ENCODE peak calls at places on chromosome 1, in seven cellular contexts. I is dermis blood vessel endothelial cell, X is PC-9, H is ELR, D is NCI-H1417 treated with DMSO at 0.1 percent for 48 hours, K is C1 segment of cervical spinal cord, Q is fibroblast of the conjunctiva. A is an unnamed sample.

GRCh38 chr1:98028800-98029199 is 108.0 kb upstream of the DPYD start:
- DNase-seq in I (no peak), Q (no peak), H (peak), D (no peak), K (no peak), X (no peak), A (no peak)

GRCh38 chr1:245605480-245606156 is 450.8 kb downstream of the KIF26B start:
- DNase-seq in H (peak), I (no peak), K (no peak), D (no peak), X (no peak), Q (peak), A (no peak)

GRCh38 chr1:110272045-110272444 is 61.9 kb downstream of the KCNC4 start:
- DNase-seq in I (no peak), D (no peak), X (no peak), Q (no peak), H (no peak), K (no peak), A (no peak)

GRCh38 chr1:13607002-13607401 is 23.4 kb downstream of the PDPN start:
- DNase-seq in I (no peak), Q (no peak), H (no peak), X (no peak), D (no peak), K (no peak), A (no peak)

GRCh38 chr1:33743221-33743998 is 120.5 kb upstream of the HMGB4 start:
- DNase-seq in K (no peak), I (no peak), X (no peak), Q (no peak), H (no peak), D (no peak), A (peak)

GRCh38 chr1:186212574-186213224 is 162.4 kb downstream of the TPR start:
- DNase-seq in D (peak), I (peak), X (peak), K (no peak), Q (peak), H (peak), A (no peak)

GRCh38 chr1:208007938-208008342 is 97.0 kb upstream of the CD34 start:
- DNase-seq in D (no peak), H (peak), Q (peak), I (peak), X (no peak), K (no peak), A (no peak)

GRCh38 chr1:216925962-216926361 is 202.7 kb upstream of the ESRRG start:
- DNase-seq in H (no peak), X (no peak), I (no peak), D (no peak), K (no peak), Q (no peak), A (no peak)

GRCh38 chr1:154874465-154874864 is 4.4 kb upstream of the KCNN3 start:
- DNase-seq in H (no peak), D (no peak), X (no peak), Q (no peak), K (no peak), I (no peak), A (no peak)

GRCh38 chr1:76109901-76110560 is 35.5 kb downstream of the ST6GALNAC3 start:
- DNase-seq in I (no peak), H (no peak), K (no peak), X (no peak), D (no peak), Q (no peak), A (no peak)

GRCh38 chr1:27357281-27358037 is 9.3 kb downstream of the MAP3K6 start:
- DNase-seq in Q (no peak), I (peak), X (peak), D (no peak), K (peak), H (peak), A (peak)

GRCh38 chr1:101742513-101742912 is 254.2 kb downstream of the OLFM3 start:
- DNase-seq in H (no peak), I (no peak), D (no peak), K (no peak), Q (no peak), X (no peak), A (no peak)

GRCh38 chr1:57061369-57061768 is 95.6 kb upstream of the C8B start:
- DNase-seq in I (no peak), X (no peak), Q (no peak), K (no peak), D (no peak), H (peak), A (no peak)

GRCh38 chr1:76730027-76730426 is 137.3 kb upstream of the ST6GALNAC5 start:
- DNase-seq in Q (no peak), H (no peak), X (no peak), K (no peak), I (no peak), D (no peak), A (no peak)

GRCh38 chr1:150765229-150765976 is at the start of gene CTSS:
- DNase-seq in Q (peak), I (peak), H (peak), D (no peak), X (no peak), K (no peak), A (no peak)

GRCh38 chr1:246302671-246303317 is 204.3 kb downstream of the SMYD3 start:
- DNase-seq in D (no peak), H (peak), Q (no peak), I (no peak), K (no peak), X (no peak), A (no peak)

GRCh38 chr1:176617881-176618280 is 154.9 kb downstream of the PAPPA2 start:
- DNase-seq in X (no peak), Q (no peak), I (no peak), D (no peak), H (no peak), K (no peak), A (no peak)

GRCh38 chr1:67803380-67804279 is 29.6 kb downstream of the GNG12 start:
- DNase-seq in Q (peak), I (no peak), H (no peak), D (no peak), K (no peak), X (no peak), A (no peak)

GRCh38 chr1:44660176-44660575 is 14.1 kb downstream of the TMEM53 start:
- DNase-seq in I (peak), X (no peak), D (no peak), K (peak), H (no peak), Q (no peak), A (no peak)

GRCh38 chr1:119448112-119448511 is 33.2 kb downstream of the HSD3B2 start:
- DNase-seq in I (no peak), X (no peak), Q (no peak), D (no peak), H (peak), K (no peak), A (no peak)

GRCh38 chr1:87292684-87293493 is 35.8 kb upstream of the LMO4 start:
- DNase-seq in X (peak), D (peak), H (peak), I (peak), Q (peak), K (no peak), A (peak)

GRCh38 chr1:207007352-207008033 is 25.1 kb downstream of the C1orf116 start:
- DNase-seq in X (peak), D (no peak), Q (peak), H (peak), I (peak), K (no peak), A (no peak)

GRCh38 chr1:55622071-55622470 is 406.9 kb upstream of the USP24 start:
- DNase-seq in Q (no peak), K (no peak), I (no peak), D (no peak), H (no peak), X (no peak), A (no peak)

GRCh38 chr1:2405588-2406295 is 6.6 kb downstream of the PEX10 start:
- DNase-seq in D (no peak), H (peak), I (peak), Q (no peak), K (no peak), X (no peak), A (no peak)

GRCh38 chr1:234486858-234487830 is 8.2 kb upstream of the TARBP1 start:
- DNase-seq in K (no peak), I (peak), Q (no peak), D (no peak), H (peak), X (peak), A (no peak)

GRCh38 chr1:53580009-53580400 is 120.8 kb downstream of the DMRTB1 start:
- DNase-seq in D (no peak), H (no peak), Q (no peak), K (no peak), X (no peak), I (no peak), A (peak)

GRCh38 chr1:33275200-33275599 is 18.9 kb downstream of the ZNF362 start:
- DNase-seq in H (no peak), D (no peak), K (no peak), X (no peak), Q (no peak), I (no peak), A (peak)

GRCh38 chr1:108716437-108717230 is 3.9 kb downstream of the FNDC7 start:
- DNase-seq in D (no peak), Q (no peak), K (no peak), X (no peak), H (no peak), I (no peak), A (no peak)

GRCh38 chr1:178643871-178644270 is 81.2 kb upstream of the RALGPS2 start:
- DNase-seq in Q (no peak), H (no peak), X (no peak), K (no peak), D (no peak), I (no peak), A (no peak)

GRCh38 chr1:90313756-90314155 is 318.8 kb downstream of the ZNF326 start:
- DNase-seq in D (no peak), H (no peak), K (peak), X (no peak), Q (no peak), I (no peak), A (no peak)

GRCh38 chr1:186286615-186287317 is 88.3 kb downstream of the TPR start:
- DNase-seq in H (peak), I (peak), Q (peak), D (no peak), K (no peak), X (no peak), A (no peak)

GRCh38 chr1:179127163-179127895 is 45.5 kb downstream of the TOR3A start:
- DNase-seq in H (peak), Q (no peak), X (no peak), I (peak), K (no peak), D (no peak), A (no peak)

GRCh38 chr1:244473059-244473605 is 12.1 kb downstream of the CATSPERE start:
- DNase-seq in I (no peak), X (no peak), K (no peak), Q (no peak), H (no peak), D (no peak), A (no peak)

GRCh38 chr1:33111965-33112364 is 31.0 kb downstream of the AZIN2 start:
- DNase-seq in I (peak), D (no peak), X (no peak), K (no peak), H (peak), Q (peak), A (no peak)

GRCh38 chr1:23167353-23168078 is 1.1 kb downstream of the LUZP1 start:
- DNase-seq in D (no peak), H (peak), I (peak), X (peak), K (peak), Q (no peak), A (peak)

GRCh38 chr1:247331526-247332214 is at the start of gene ZNF496:
- DNase-seq in D (peak), X (peak), I (peak), H (peak), K (peak), Q (peak), A (peak)

GRCh38 chr1:152870831-152871730 is 7.0 kb upstream of the SMCP start:
- DNase-seq in I (peak), K (no peak), X (peak), Q (peak), D (no peak), H (peak), A (no peak)

A was measured in lower leg skin.